ENCODE peak calls at places on chromosomes 4 and X, in ten cellular contexts. P, B, V, R, W, X, T, L, K and E are unnamed samples.

GRCh38 chr4:33715996-33716395 is 2528.3 kb downstream of the ARAP2 start:
- DNase-seq in W (no peak), T (no peak), V (no peak), R (no peak), K (no peak), B (no peak), L (peak; percentile 67), X (no peak), P (no peak), E (no peak)

GRCh38 chr4:156193116-156193515 is 239.4 kb upstream of the CTSO start:
- DNase-seq in P (no peak), W (no peak), V (no peak), B (no peak), T (no peak), X (no peak), K (no peak), L (no peak), R (no peak), E (no peak)

GRCh38 chr4:155522201-155522600 is 144.4 kb upstream of the GUCY1A1 start:
- DNase-seq in P (no peak), X (no peak), L (peak; percentile 79), K (no peak), R (no peak), W (no peak), T (no peak), B (no peak), V (no peak), E (no peak)

GRCh38 chrX:102067966-102068723 is 57.3 kb upstream of the TCEAL2 start:
- DNase-seq in K (no peak), R (no peak), V (no peak), W (no peak), X (no peak), P (no peak), L (peak; percentile 2), T (peak; percentile 27), B (no peak), E (no peak)

GRCh38 chr4:41360214-41360910 is 103.6 kb downstream of the UCHL1 start:
- DNase-seq in V (peak; percentile 75), W (peak; percentile 94), P (peak; percentile 83), L (peak; percentile 80), K (peak; percentile 74), T (peak; percentile 55), R (no peak), B (no peak), X (peak; percentile 86), E (no peak)

GRCh38 chr4:106291678-106292077 is 24.3 kb downstream of the TBCK start:
- DNase-seq in P (no peak), T (no peak), V (no peak), R (no peak), W (no peak), X (no peak), L (no peak), K (no peak), B (no peak), E (no peak)

GRCh38 chrX:24870143-24870542 is 145.6 kb downstream of the ARX start:
- DNase-seq in R (no peak), B (no peak), T (no peak), L (peak; percentile 38), W (no peak), P (no peak), V (no peak), X (no peak), K (no peak), E (no peak)

GRCh38 chr4:156779774-156780173 is 191.8 kb downstream of the PDGFC start:
- DNase-seq in B (no peak), K (no peak), L (peak; percentile 95), W (no peak), V (peak; percentile 63), P (no peak), T (no peak), R (no peak), X (no peak), E (no peak)

GRCh38 chr4:154507170-154507569 is 15.6 kb upstream of the DCHS2 start:
- DNase-seq in B (no peak), L (no peak), V (no peak), R (no peak), P (no peak), T (no peak), W (no peak), X (no peak), K (no peak), E (no peak)

GRCh38 chrX:29172880-29173279 is 585.6 kb downstream of the IL1RAPL1 start:
- DNase-seq in V (no peak), K (no peak), L (peak; percentile 47), T (no peak), X (no peak), P (no peak), W (no peak), B (no peak), R (no peak), E (no peak)

GRCh38 chr4:85700362-85700761 is 225.4 kb downstream of the ARHGAP24 start:
- DNase-seq in W (no peak), L (no peak), B (no peak), T (no peak), K (no peak), X (no peak), V (no peak), R (no peak), P (no peak), E (no peak)

GRCh38 chrX:33126469-33126868 is 84.9 kb downstream of the DMD start:
- DNase-seq in P (no peak), R (no peak), L (no peak), T (no peak), K (no peak), V (no peak), W (no peak), B (no peak), X (no peak), E (no peak)

GRCh38 chrX:96692454-96692853 is 7.8 kb downstream of the DIAPH2 start:
- DNase-seq in X (no peak), P (no peak), R (no peak), W (no peak), T (no peak), V (no peak), K (no peak), L (no peak), B (no peak), E (no peak)

GRCh38 chr4:34037280-34037679 is 2207.0 kb downstream of the ARAP2 start:
- DNase-seq in V (no peak), T (no peak), K (no peak), B (no peak), R (no peak), P (no peak), W (no peak), L (no peak), X (no peak), E (no peak)

GRCh38 chrX:150873616-150874015 is 24.9 kb downstream of the CD99L2 start:
- DNase-seq in L (no peak), W (no peak), P (no peak), X (peak; percentile 55), R (no peak), T (no peak), K (no peak), V (no peak), B (no peak), E (peak; percentile 27)

GRCh38 chr4:78603384-78603783 is 51.8 kb downstream of the ANXA3 start:
- DNase-seq in P (no peak), L (no peak), K (no peak), B (no peak), R (no peak), W (no peak), T (no peak), X (no peak), V (no peak), E (no peak)

GRCh38 chr4:38831653-38832052 is 25.0 kb downstream of the TLR6 start:
- DNase-seq in X (no peak), T (no peak), V (no peak), B (no peak), W (no peak), R (no peak), K (no peak), L (no peak), P (no peak), E (no peak)

GRCh38 chr4:120723105-120723504 is 199.4 kb downstream of the PRDM5 start:
- DNase-seq in P (no peak), V (no peak), K (no peak), B (no peak), T (no peak), W (no peak), R (no peak), L (no peak), X (no peak), E (no peak)
- H3K4me1 ChIP-seq in P (no peaks in the 10 kb centered on the region), V (no peaks in the 10 kb centered on the region), K (no peaks in the 10 kb centered on the region), B (no peaks in the 10 kb centered on the region), T (peaks cover 3% of the 10 kb centered on the region), W (peaks cover 7% of the 10 kb centered on the region), R (peaks cover 4% of the 10 kb centered on the region), L (peaks cover 4% of the 10 kb centered on the region), X (no peaks in the 10 kb centered on the region), E (no peaks in the 10 kb centered on the region)

GRCh38 chr4:183426507-183426906 is 17.9 kb upstream of the CDKN2AIP start:
- DNase-seq in K (no peak), R (peak; percentile 36), B (no peak), L (no peak), X (no peak), P (no peak), V (no peak), W (no peak), T (no peak), E (no peak)
- H3K27me3 ChIP-seq in K (no peaks in the 10 kb centered on the region), R (no peaks in the 10 kb centered on the region), B (no peaks in the 10 kb centered on the region), L (no peaks in the 10 kb centered on the region), X (no peaks in the 10 kb centered on the region), P (no peaks in the 10 kb centered on the region), V (no peaks in the 10 kb centered on the region), W (no peaks in the 10 kb centered on the region), T (no peaks in the 10 kb centered on the region), E (no peaks in the 10 kb centered on the region)

GRCh38 chr4:151426513-151426912 is 17.5 kb downstream of the FHIP1A start:
- DNase-seq in L (no peak), V (no peak), R (no peak), X (no peak), W (no peak), T (no peak), K (no peak), B (no peak), P (no peak), E (no peak)
- H3K4me1 ChIP-seq in L (no peaks in the 10 kb centered on the region), V (peaks cover 52% of the 10 kb centered on the region), R (no peaks in the 10 kb centered on the region), X (peaks cover 60% of the 10 kb centered on the region), W (no peaks in the 10 kb centered on the region), T (no peaks in the 10 kb centered on the region), K (no peaks in the 10 kb centered on the region), B (no peaks in the 10 kb centered on the region), P (no peaks in the 10 kb centered on the region), E (no peaks in the 10 kb centered on the region)

DNA sequence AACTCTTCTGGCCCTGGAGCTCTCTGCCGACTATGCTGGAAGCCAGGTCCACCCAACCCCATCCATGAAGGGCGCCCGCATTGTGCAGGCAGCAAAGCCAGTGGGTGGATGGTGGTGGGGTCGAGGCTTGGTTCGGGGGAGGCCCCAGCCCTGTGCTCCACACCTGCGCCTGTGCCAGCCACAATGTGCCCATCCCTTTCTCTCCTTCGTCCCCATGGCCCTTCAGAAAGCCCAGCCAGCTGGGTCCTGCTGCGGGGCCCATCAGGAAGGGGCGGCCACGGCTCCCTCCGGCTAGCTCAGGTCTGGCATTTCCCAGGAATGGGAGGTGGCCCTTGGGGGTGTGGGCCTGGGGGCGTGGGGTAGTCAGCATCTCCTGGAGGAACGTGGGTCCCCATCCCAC is 91.6 kb downstream of the HMX1 start:
- DNase-seq in R (no peak), B (no peak), P (no peak), T (no peak), V (no peak), W (no peak), K (no peak), X (no peak), L (no peak), E (no peak)
- H3K27me3 ChIP-seq in R (no peaks in the 10 kb centered on the region), B (no peaks in the 10 kb centered on the region), P (peaks cover 7% of the 10 kb centered on the region), T (no peaks in the 10 kb centered on the region), V (no peaks in the 10 kb centered on the region), W (no peaks in the 10 kb centered on the region), K (no peaks in the 10 kb centered on the region), X (peaks cover 7% of the 10 kb centered on the region), L (peaks cover 5% of the 10 kb centered on the region), E (no peaks in the 10 kb centered on the region)